ENCODE peak calls at places on chromosomes 6 and 20, in nine cellular contexts. One of them, this sample, is unnamed.

GRCh38 chr6:38176797-38177751 is 357.5 kb downstream of the ZFAND3 start:
- DNase-seq in CD8-positive, alpha-beta T cell: no peak
- DNase-seq in A549: no peak
- DNase-seq in lung: no peak
- DNase-seq in fibroblast of lung: no peak
- DNase-seq in psoas muscle: no peak
- DNase-seq in gastrocnemius medialis: no peak
- DNase-seq in GM23338: peak; percentile 41
- DNase-seq in lower lobe of right lung: no peak
- DNase-seq in this sample: peak; percentile 21

GRCh38 chr20:23225407-23226060 is 125.1 kb upstream of the NXT1 start:
- DNase-seq in lung: peak; percentile 76
- DNase-seq in GM23338: no peak
- DNase-seq in A549: peak; percentile 19
- DNase-seq in CD8-positive, alpha-beta T cell: no peak
- DNase-seq in lower lobe of right lung: peak; percentile 67
- DNase-seq in fibroblast of lung: peak; percentile 76
- DNase-seq in gastrocnemius medialis: peak; percentile 72
- DNase-seq in psoas muscle: peak; percentile 75
- DNase-seq in this sample: peak; percentile 39

GRCh38 chr6:39021779-39022178 is 26.8 kb upstream of the GLP1R start:
- DNase-seq in CD8-positive, alpha-beta T cell: no peak
- DNase-seq in lung: no peak
- DNase-seq in gastrocnemius medialis: no peak
- DNase-seq in GM23338: no peak
- DNase-seq in A549: no peak
- DNase-seq in lower lobe of right lung: no peak
- DNase-seq in fibroblast of lung: no peak
- DNase-seq in psoas muscle: no peak
- DNase-seq in this sample: no peak

GRCh38 chr6:129801909-129802308 is 59.2 kb downstream of the TMEM244 start:
- DNase-seq in psoas muscle: no peak
- DNase-seq in CD8-positive, alpha-beta T cell: no peak
- DNase-seq in fibroblast of lung: no peak
- DNase-seq in gastrocnemius medialis: no peak
- DNase-seq in GM23338: no peak
- DNase-seq in lung: no peak
- DNase-seq in lower lobe of right lung: no peak
- DNase-seq in A549: no peak
- DNase-seq in this sample: no peak

GRCh38 chr20:35821807-35822242 is 50.0 kb downstream of the PHF20 start:
- DNase-seq in A549: no peak
- DNase-seq in gastrocnemius medialis: no peak
- DNase-seq in fibroblast of lung: peak; percentile 92
- DNase-seq in GM23338: no peak
- DNase-seq in lower lobe of right lung: no peak
- DNase-seq in psoas muscle: no peak
- DNase-seq in CD8-positive, alpha-beta T cell: no peak
- DNase-seq in lung: no peak
- DNase-seq in this sample: no peak

GRCh38 chr6:14360565-14360964 is 243.0 kb downstream of the CD83 start:
- DNase-seq in A549: no peak
- DNase-seq in lower lobe of right lung: no peak
- DNase-seq in CD8-positive, alpha-beta T cell: no peak
- DNase-seq in fibroblast of lung: peak; percentile 34
- DNase-seq in gastrocnemius medialis: no peak
- DNase-seq in lung: no peak
- DNase-seq in psoas muscle: no peak
- DNase-seq in GM23338: no peak
- DNase-seq in this sample: no peak

GRCh38 chr6:42260972-42261371 is 43.3 kb upstream of the MRPS10 start:
- DNase-seq in psoas muscle: peak; percentile 83
- DNase-seq in A549: peak; percentile 52
- DNase-seq in GM23338: peak; percentile 82
- DNase-seq in CD8-positive, alpha-beta T cell: no peak
- DNase-seq in lung: no peak
- DNase-seq in lower lobe of right lung: no peak
- DNase-seq in gastrocnemius medialis: peak; percentile 53
- DNase-seq in fibroblast of lung: no peak
- DNase-seq in this sample: peak; percentile 24

GRCh38 chr20:10992776-10993175 is 319.0 kb upstream of the JAG1 start:
- DNase-seq in gastrocnemius medialis: no peak
- DNase-seq in A549: no peak
- DNase-seq in GM23338: no peak
- DNase-seq in fibroblast of lung: no peak
- DNase-seq in lung: no peak
- DNase-seq in psoas muscle: no peak
- DNase-seq in CD8-positive, alpha-beta T cell: no peak
- DNase-seq in lower lobe of right lung: no peak
- DNase-seq in this sample: no peak

GRCh38 chr6:69917834-69918233 is 51.5 kb downstream of the COL19A1 start:
- DNase-seq in fibroblast of lung: peak; percentile 63
- DNase-seq in A549: no peak
- DNase-seq in psoas muscle: peak; percentile 29
- DNase-seq in lower lobe of right lung: no peak
- DNase-seq in gastrocnemius medialis: peak; percentile 23
- DNase-seq in GM23338: peak; percentile 6
- DNase-seq in lung: no peak
- DNase-seq in CD8-positive, alpha-beta T cell: no peak
- DNase-seq in this sample: no peak

DNA sequence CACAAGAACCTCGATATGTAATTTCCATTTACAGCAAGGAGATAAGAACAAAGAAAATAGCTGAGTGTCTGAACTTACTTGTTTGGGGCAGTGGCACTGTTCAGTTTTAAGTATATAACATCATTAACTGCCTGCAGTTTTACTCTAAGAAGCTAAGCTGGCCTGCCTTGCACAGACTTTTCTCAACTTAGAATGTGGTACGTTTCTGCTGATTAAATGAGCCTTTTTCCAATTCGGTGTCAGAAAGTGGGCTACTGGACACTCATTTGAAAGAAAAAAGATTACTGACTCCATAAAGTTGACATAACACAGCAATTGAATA is 2.1 kb downstream of the ZMYND8 start:
- DNase-seq in A549: no peak
- DNase-seq in lower lobe of right lung: no peak
- DNase-seq in lung: no peak
- DNase-seq in psoas muscle: no peak
- DNase-seq in GM23338: no peak
- DNase-seq in gastrocnemius medialis: no peak
- DNase-seq in fibroblast of lung: no peak
- DNase-seq in CD8-positive, alpha-beta T cell: no peak
- DNase-seq in this sample: no peak
- H3K4me1 ChIP-seq in A549: peaks cover 99% of the 10 kb centered on the region
- H3K4me1 ChIP-seq in lower lobe of right lung: peaks cover 100% of the 10 kb centered on the region
- H3K4me1 ChIP-seq in lung: peaks cover 22% of the 10 kb centered on the region
- H3K4me1 ChIP-seq in psoas muscle: peaks cover 94% of the 10 kb centered on the region
- H3K4me1 ChIP-seq in GM23338: peaks cover 91% of the 10 kb centered on the region
- H3K4me1 ChIP-seq in gastrocnemius medialis: peaks cover 98% of the 10 kb centered on the region
- H3K4me1 ChIP-seq in fibroblast of lung: peaks cover 67% of the 10 kb centered on the region
- H3K4me1 ChIP-seq in CD8-positive, alpha-beta T cell: peaks cover 91% of the 10 kb centered on the region
- H3K4me1 ChIP-seq in this sample: peaks cover 99% of the 10 kb centered on the region

GRCh38 chr6:8852332-8852731 is 417.0 kb upstream of the SLC35B3 start:
- DNase-seq in gastrocnemius medialis: no peak
- DNase-seq in lung: no peak
- DNase-seq in lower lobe of right lung: no peak
- DNase-seq in psoas muscle: no peak
- DNase-seq in CD8-positive, alpha-beta T cell: no peak
- DNase-seq in A549: no peak
- DNase-seq in GM23338: no peak
- DNase-seq in fibroblast of lung: no peak
- DNase-seq in this sample: no peak

GRCh38 chr6:8859501-8859900 is 424.2 kb upstream of the SLC35B3 start:
- DNase-seq in GM23338: no peak
- DNase-seq in psoas muscle: no peak
- DNase-seq in lower lobe of right lung: no peak
- DNase-seq in lung: no peak
- DNase-seq in CD8-positive, alpha-beta T cell: no peak
- DNase-seq in fibroblast of lung: peak; percentile 0
- DNase-seq in A549: no peak
- DNase-seq in gastrocnemius medialis: no peak
- DNase-seq in this sample: no peak

GRCh38 chr6:8858854-8859257 is 423.5 kb upstream of the SLC35B3 start:
- DNase-seq in lower lobe of right lung: no peak
- DNase-seq in lung: no peak
- DNase-seq in fibroblast of lung: no peak
- DNase-seq in GM23338: no peak
- DNase-seq in CD8-positive, alpha-beta T cell: no peak
- DNase-seq in gastrocnemius medialis: no peak
- DNase-seq in psoas muscle: no peak
- DNase-seq in A549: no peak
- DNase-seq in this sample: no peak

GRCh38 chr6:8857160-8857559 is 421.8 kb upstream of the SLC35B3 start:
- DNase-seq in CD8-positive, alpha-beta T cell: no peak
- DNase-seq in psoas muscle: no peak
- DNase-seq in lower lobe of right lung: no peak
- DNase-seq in A549: no peak
- DNase-seq in GM23338: no peak
- DNase-seq in fibroblast of lung: no peak
- DNase-seq in gastrocnemius medialis: no peak
- DNase-seq in lung: no peak
- DNase-seq in this sample: no peak

DNA sequence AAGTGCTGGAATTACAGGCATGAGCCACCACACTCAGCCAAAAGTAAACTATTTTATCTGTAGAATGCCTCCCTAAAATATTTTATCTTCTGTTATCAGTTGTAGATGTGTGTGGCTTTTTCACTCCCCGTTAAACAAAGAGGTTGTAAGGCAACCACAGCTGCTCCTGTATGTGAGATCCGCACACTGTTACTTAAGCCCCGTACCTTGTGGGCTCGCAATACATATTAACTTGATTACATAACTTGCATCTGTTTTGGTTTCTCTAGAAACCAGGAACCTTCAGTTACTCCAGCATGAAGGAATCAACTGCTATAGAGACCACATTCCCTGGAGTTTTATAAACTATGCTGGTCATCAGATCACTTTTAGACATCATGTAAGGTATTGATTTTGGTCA is 420.1 kb upstream of the SLC35B3 start:
- DNase-seq in psoas muscle: no peak
- DNase-seq in A549: no peak
- DNase-seq in gastrocnemius medialis: no peak
- DNase-seq in fibroblast of lung: no peak
- DNase-seq in GM23338: no peak
- DNase-seq in CD8-positive, alpha-beta T cell: no peak
- DNase-seq in lung: no peak
- DNase-seq in lower lobe of right lung: no peak
- DNase-seq in this sample: no peak
- H3K4me1 ChIP-seq in psoas muscle: no peaks in the 10 kb centered on the region
- H3K4me1 ChIP-seq in A549: no peaks in the 10 kb centered on the region
- H3K4me1 ChIP-seq in gastrocnemius medialis: no peaks in the 10 kb centered on the region
- H3K4me1 ChIP-seq in fibroblast of lung: no peaks in the 10 kb centered on the region
- H3K4me1 ChIP-seq in GM23338: no peaks in the 10 kb centered on the region
- H3K4me1 ChIP-seq in CD8-positive, alpha-beta T cell: no peaks in the 10 kb centered on the region
- H3K4me1 ChIP-seq in lung: no peaks in the 10 kb centered on the region
- H3K4me1 ChIP-seq in lower lobe of right lung: no peaks in the 10 kb centered on the region
- H3K4me1 ChIP-seq in this sample: no peaks in the 10 kb centered on the region

GRCh38 chr20:38726849-38727601 is 2.7 kb downstream of the SLC32A1 start:
- DNase-seq in lower lobe of right lung: no peak
- DNase-seq in A549: no peak
- DNase-seq in gastrocnemius medialis: no peak
- DNase-seq in CD8-positive, alpha-beta T cell: no peak
- DNase-seq in lung: no peak
- DNase-seq in psoas muscle: no peak
- DNase-seq in GM23338: peak; percentile 98
- DNase-seq in fibroblast of lung: no peak
- DNase-seq in this sample: peak; percentile 8

GRCh38 chr20:38728237-38728761 is 4.0 kb downstream of the SLC32A1 start:
- DNase-seq in psoas muscle: no peak
- DNase-seq in A549: no peak
- DNase-seq in GM23338: peak; percentile 68
- DNase-seq in gastrocnemius medialis: no peak
- DNase-seq in fibroblast of lung: no peak
- DNase-seq in CD8-positive, alpha-beta T cell: no peak
- DNase-seq in lower lobe of right lung: no peak
- DNase-seq in lung: no peak
- DNase-seq in this sample: no peak

GRCh38 chr20:38725959-38726848 is 1.9 kb downstream of the SLC32A1 start:
- DNase-seq in psoas muscle: no peak
- DNase-seq in gastrocnemius medialis: no peak
- DNase-seq in fibroblast of lung: no peak
- DNase-seq in CD8-positive, alpha-beta T cell: peak; percentile 19
- DNase-seq in lung: no peak
- DNase-seq in A549: peak; percentile 84
- DNase-seq in GM23338: peak; percentile 96
- DNase-seq in lower lobe of right lung: no peak
- DNase-seq in this sample: peak; percentile 68

GRCh38 chr20:38728911-38729642 is 4.8 kb downstream of the SLC32A1 start:
- DNase-seq in A549: no peak
- DNase-seq in fibroblast of lung: no peak
- DNase-seq in gastrocnemius medialis: no peak
- DNase-seq in CD8-positive, alpha-beta T cell: no peak
- DNase-seq in lung: no peak
- DNase-seq in psoas muscle: no peak
- DNase-seq in GM23338: peak; percentile 96
- DNase-seq in lower lobe of right lung: no peak
- DNase-seq in this sample: no peak

DNA sequence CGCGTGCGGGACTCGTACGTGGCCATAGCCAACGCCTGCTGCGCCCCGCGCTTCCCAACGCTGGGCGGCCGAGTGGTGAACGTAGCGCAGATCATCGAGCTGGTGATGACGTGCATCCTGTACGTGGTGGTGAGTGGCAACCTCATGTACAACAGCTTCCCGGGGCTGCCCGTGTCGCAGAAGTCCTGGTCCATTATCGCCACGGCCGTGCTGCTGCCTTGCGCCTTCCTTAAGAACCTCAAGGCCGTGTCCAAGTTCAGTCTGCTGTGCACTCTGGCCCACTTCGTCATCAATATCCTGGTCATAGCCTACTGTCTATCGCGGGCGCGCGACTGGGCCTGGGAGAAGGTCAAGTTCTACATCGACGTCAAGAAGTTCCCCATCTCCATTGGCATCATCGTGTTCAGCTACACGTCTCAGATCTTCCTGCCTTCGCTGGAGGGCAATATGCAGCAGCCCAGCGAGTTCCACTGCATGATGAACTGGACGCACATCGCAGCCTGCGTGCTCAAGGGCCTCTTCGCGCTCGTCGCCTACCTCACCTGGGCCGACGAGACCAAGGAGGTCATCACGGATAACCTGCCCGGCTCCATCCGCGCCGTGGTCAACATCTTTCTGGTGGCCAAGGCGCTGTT is 3.4 kb downstream of the SLC32A1 start:
- DNase-seq in psoas muscle: no peak
- DNase-seq in fibroblast of lung: no peak
- DNase-seq in GM23338: no peak
- DNase-seq in A549: no peak
- DNase-seq in gastrocnemius medialis: no peak
- DNase-seq in lower lobe of right lung: no peak
- DNase-seq in lung: no peak
- DNase-seq in CD8-positive, alpha-beta T cell: no peak
- DNase-seq in this sample: no peak
- H3K4me1 ChIP-seq in psoas muscle: peaks cover 5% of the 10 kb centered on the region
- H3K4me1 ChIP-seq in fibroblast of lung: no peaks in the 10 kb centered on the region
- H3K4me1 ChIP-seq in GM23338: peaks cover 52% of the 10 kb centered on the region
- H3K4me1 ChIP-seq in A549: peaks cover 22% of the 10 kb centered on the region
- H3K4me1 ChIP-seq in gastrocnemius medialis: no peaks in the 10 kb centered on the region
- H3K4me1 ChIP-seq in lower lobe of right lung: peaks cover 23% of the 10 kb centered on the region
- H3K4me1 ChIP-seq in lung: peaks cover 25% of the 10 kb centered on the region
- H3K4me1 ChIP-seq in CD8-positive, alpha-beta T cell: peaks cover 61% of the 10 kb centered on the region
- H3K4me1 ChIP-seq in this sample: peaks cover 30% of the 10 kb centered on the region

DNA sequence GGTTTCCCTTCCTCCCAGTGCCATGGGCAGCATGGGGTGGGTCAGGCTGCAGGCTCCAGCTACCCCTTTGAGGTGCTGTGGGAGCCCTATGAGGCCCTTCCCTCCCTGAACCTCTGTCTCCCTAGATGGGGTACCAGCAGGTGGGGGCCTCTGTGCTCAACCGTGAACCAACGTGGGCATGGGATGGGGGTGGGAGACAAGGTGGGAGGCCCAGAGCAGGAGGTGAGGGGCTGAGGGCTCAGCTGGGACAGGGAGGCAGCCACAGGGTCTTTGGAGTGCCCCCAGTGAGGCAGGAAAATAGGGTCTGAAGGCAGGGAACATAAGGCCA is 33.3 kb downstream of the SUN5 start:
- DNase-seq in fibroblast of lung: no peak
- DNase-seq in A549: no peak
- DNase-seq in psoas muscle: no peak
- DNase-seq in lung: no peak
- DNase-seq in gastrocnemius medialis: no peak
- DNase-seq in CD8-positive, alpha-beta T cell: no peak
- DNase-seq in GM23338: no peak
- DNase-seq in lower lobe of right lung: no peak
- DNase-seq in this sample: no peak
- H3K4me1 ChIP-seq in fibroblast of lung: no peaks in the 10 kb centered on the region
- H3K4me1 ChIP-seq in A549: peaks cover 4% of the 10 kb centered on the region
- H3K4me1 ChIP-seq in psoas muscle: no peaks in the 10 kb centered on the region
- H3K4me1 ChIP-seq in lung: peaks cover 2% of the 10 kb centered on the region
- H3K4me1 ChIP-seq in gastrocnemius medialis: no peaks in the 10 kb centered on the region
- H3K4me1 ChIP-seq in CD8-positive, alpha-beta T cell: peaks cover 91% of the 10 kb centered on the region
- H3K4me1 ChIP-seq in GM23338: peaks cover 31% of the 10 kb centered on the region
- H3K4me1 ChIP-seq in lower lobe of right lung: peaks cover 8% of the 10 kb centered on the region
- H3K4me1 ChIP-seq in this sample: no peaks in the 10 kb centered on the region